ENCODE peak calls at places on chromosomes 3 and 15, in five cellular contexts. V, M, J, Z and U are unnamed samples.

GRCh38 chr15:68729789-68730201 is 90.9 kb downstream of the ANP32A start:
- DNase-seq in J (no peak), V (no peak), Z (no peak), M (no peak), U (no peak)

GRCh38 chr3:32613183-32613582 is 42.5 kb upstream of the DYNC1LI1 start:
- DNase-seq in J (no peak), Z (no peak), M (no peak), V (no peak), U (no peak)

GRCh38 chr15:100778831-100779288 is 100.8 kb upstream of the ALDH1A3 start:
- DNase-seq in M (no peak), J (peak; percentile 14), Z (no peak), V (peak; percentile 1), U (no peak)

GRCh38 chr3:121496841-121497240 is 48.9 kb downstream of the POLQ start:
- DNase-seq in J (no peak), M (no peak), V (no peak), Z (no peak), U (no peak)

GRCh38 chr15:76584868-76585572 is 248.4 kb downstream of the ISL2 start:
- DNase-seq in V (no peak), J (no peak), Z (no peak), M (no peak), U (no peak)

GRCh38 chr15:91890614-91891013 is 37.1 kb downstream of the SLCO3A1 start:
- DNase-seq in J (no peak), M (peak; percentile 77), V (no peak), Z (no peak), U (peak; percentile 32)

GRCh38 chr3:4322635-4323034 is 19.5 kb downstream of the SETMAR start:
- DNase-seq in J (no peak), M (peak; percentile 38), V (no peak), Z (no peak), U (no peak)

GRCh38 chr15:35170216-35170615 is 85.1 kb upstream of the NANOGP8 start:
- DNase-seq in M (peak; percentile 24), Z (no peak), J (no peak), V (no peak), U (no peak)

GRCh38 chr3:47162695-47163022 is 1.3 kb downstream of the SETD2 start:
- DNase-seq in Z (no peak), J (no peak), V (peak; percentile 34), M (peak; percentile 12), U (no peak)

GRCh38 chr15:99437315-99438221 is 128.2 kb upstream of the MEF2A start:
- DNase-seq in M (no peak), J (no peak), V (no peak), Z (no peak), U (no peak)

GRCh38 chr3:182139627-182140357 is 428.1 kb downstream of the SOX2 start:
- DNase-seq in Z (no peak), J (no peak), M (no peak), V (no peak), U (no peak)

GRCh38 chr3:153595186-153595815 is 433.3 kb downstream of the RAP2B start:
- DNase-seq in M (peak; percentile 68), Z (no peak), J (no peak), V (peak; percentile 36), U (peak; percentile 24)

GRCh38 chr3:151890721-151891141 is 17.3 kb downstream of the SUCNR1 start:
- DNase-seq in V (no peak), J (no peak), Z (no peak), M (peak; percentile 92), U (no peak)

GRCh38 chr3:168517514-168518071 is 421.9 kb upstream of the GOLIM4 start:
- DNase-seq in J (no peak), V (no peak), Z (no peak), M (peak; percentile 7), U (no peak)

GRCh38 chr3:157532529-157533297 is 29.5 kb upstream of the VEPH1 start:
- DNase-seq in J (peak; percentile 26), V (peak; percentile 86), Z (no peak), M (peak; percentile 94), U (peak; percentile 65)

GRCh38 chr3:172856766-172857742 is 106.5 kb downstream of the ECT2 start:
- DNase-seq in J (no peak), V (no peak), M (peak; percentile 32), Z (no peak), U (peak; percentile 15)

GRCh38 chr3:155070932-155071387 is 9.2 kb upstream of the MME start:
- DNase-seq in V (no peak), M (peak; percentile 29), Z (no peak), J (no peak), U (no peak)

GRCh38 chr3:58657036-58657435 is 9.5 kb downstream of the FAM3D start:
- DNase-seq in V (no peak), J (no peak), M (no peak), Z (no peak), U (no peak)

GRCh38 chr15:90451215-90451850 is 63.3 kb downstream of the IQGAP1 start:
- DNase-seq in J (no peak), M (peak; percentile 77), V (no peak), Z (no peak), U (no peak)

GRCh38 chr3:42166214-42166613 is 75.1 kb downstream of the TRAK1 start:
- DNase-seq in M (no peak), J (no peak), Z (no peak), V (no peak), U (no peak)

GRCh38 chr3:124846189-124846588 is 41.0 kb downstream of the ITGB5 start:
- DNase-seq in V (no peak), M (no peak), Z (no peak), J (no peak), U (no peak)

GRCh38 chr3:129054605-129055104 is 5.9 kb upstream of the GP9 start:
- DNase-seq in J (no peak), V (no peak), Z (no peak), M (no peak), U (no peak)

GRCh38 chr15:73680545-73680944 is 3.6 kb upstream of the CD276 start:
- DNase-seq in Z (no peak), M (no peak), J (no peak), V (no peak), U (no peak)

GRCh38 chr3:141795719-141796435 is 32.7 kb downstream of the GRK7 start:
- DNase-seq in J (peak; percentile 38), V (peak; percentile 41), Z (no peak), M (no peak), U (no peak)

GRCh38 chr15:82165948-82166376 is 96.6 kb downstream of the EFL1 start:
- DNase-seq in J (no peak), V (no peak), Z (no peak), M (no peak), U (no peak)

GRCh38 chr3:178646205-178646604 is 110.0 kb downstream of the KCNMB2 start:
- DNase-seq in V (no peak), J (no peak), M (no peak), Z (no peak), U (no peak)

GRCh38 chr3:130925628-130926027 is 31.7 kb downstream of the ATP2C1 start:
- DNase-seq in J (no peak), V (no peak), M (no peak), Z (no peak), U (no peak)

GRCh38 chr3:55471522-55472280 is 15.4 kb downstream of the WNT5A start:
- DNase-seq in J (no peak), V (no peak), Z (no peak), M (no peak), U (no peak)

GRCh38 chr3:42764115-42764514 is 8.9 kb downstream of the CCDC13 start:
- DNase-seq in V (no peak), J (no peak), M (peak; percentile 39), Z (no peak), U (no peak)

GRCh38 chr3:146496246-146496645 is 26.9 kb upstream of the PLSCR2 start:
- DNase-seq in J (no peak), Z (no peak), V (no peak), M (no peak), U (no peak)

GRCh38 chr3:32454731-32455608 is 47.7 kb downstream of the CMTM6 start:
- DNase-seq in J (no peak), M (no peak), Z (no peak), V (no peak), U (no peak)